ENCODE peak calls at places on chromosomes 13 and 19, in five cellular contexts. One of them, this sample, is unnamed.

GRCh38 chr19:44757057-44757734 is 8.7 kb downstream of the BCL3 start:
- DNase-seq in HEK293T: no peak
- DNase-seq in GM12878: no peak
- DNase-seq in NT2/D1: no peak
- DNase-seq in H1: no peak
- DNase-seq in this sample: no peak

GRCh38 chr13:38933786-38934185 is 56.8 kb downstream of the STOML3 start:
- DNase-seq in HEK293T: no peak
- DNase-seq in GM12878: no peak
- DNase-seq in NT2/D1: no peak
- DNase-seq in H1: no peak
- DNase-seq in this sample: no peak

GRCh38 chr13:31543190-31543589 is 196.1 kb upstream of the RXFP2 start:
- DNase-seq in HEK293T: no peak
- DNase-seq in GM12878: no peak
- DNase-seq in NT2/D1: no peak
- DNase-seq in H1: no peak
- DNase-seq in this sample: no peak

GRCh38 chr19:29845576-29846176 is 33.9 kb downstream of the CCNE1 start:
- DNase-seq in HEK293T: peak
- DNase-seq in GM12878: no peak
- DNase-seq in NT2/D1: no peak
- DNase-seq in H1: no peak
- DNase-seq in this sample: no peak

GRCh38 chr13:108807841-108808240 is 178.4 kb downstream of the MYO16 start:
- DNase-seq in HEK293T: no peak
- DNase-seq in GM12878: no peak
- DNase-seq in NT2/D1: no peak
- DNase-seq in H1: no peak
- DNase-seq in this sample: no peak

GRCh38 chr19:18153555-18154134 is 682 bp downstream of the PIK3R2 start:
- DNase-seq in HEK293T: no peak
- DNase-seq in GM12878: no peak
- DNase-seq in NT2/D1: no peak
- DNase-seq in H1: no peak
- DNase-seq in this sample: no peak

GRCh38 chr13:31121327-31122140 is 40.2 kb downstream of the HSPH1 start:
- DNase-seq in HEK293T: no peak
- DNase-seq in GM12878: no peak
- DNase-seq in NT2/D1: no peak
- DNase-seq in H1: no peak
- DNase-seq in this sample: no peak

GRCh38 chr19:31349160-31349881 is at the start of gene TSHZ3:
- DNase-seq in HEK293T: peak
- DNase-seq in GM12878: no peak
- DNase-seq in NT2/D1: no peak
- DNase-seq in H1: no peak
- DNase-seq in this sample: no peak

GRCh38 chr13:44523176-44524017 is 52.7 kb downstream of the TSC22D1 start:
- DNase-seq in HEK293T: no peak
- DNase-seq in GM12878: peak
- DNase-seq in NT2/D1: no peak
- DNase-seq in H1: no peak
- DNase-seq in this sample: peak

GRCh38 chr13:50459658-50460057 is 383.8 kb downstream of the DLEU7 start:
- DNase-seq in HEK293T: no peak
- DNase-seq in GM12878: no peak
- DNase-seq in NT2/D1: no peak
- DNase-seq in H1: no peak
- DNase-seq in this sample: no peak

DNA sequence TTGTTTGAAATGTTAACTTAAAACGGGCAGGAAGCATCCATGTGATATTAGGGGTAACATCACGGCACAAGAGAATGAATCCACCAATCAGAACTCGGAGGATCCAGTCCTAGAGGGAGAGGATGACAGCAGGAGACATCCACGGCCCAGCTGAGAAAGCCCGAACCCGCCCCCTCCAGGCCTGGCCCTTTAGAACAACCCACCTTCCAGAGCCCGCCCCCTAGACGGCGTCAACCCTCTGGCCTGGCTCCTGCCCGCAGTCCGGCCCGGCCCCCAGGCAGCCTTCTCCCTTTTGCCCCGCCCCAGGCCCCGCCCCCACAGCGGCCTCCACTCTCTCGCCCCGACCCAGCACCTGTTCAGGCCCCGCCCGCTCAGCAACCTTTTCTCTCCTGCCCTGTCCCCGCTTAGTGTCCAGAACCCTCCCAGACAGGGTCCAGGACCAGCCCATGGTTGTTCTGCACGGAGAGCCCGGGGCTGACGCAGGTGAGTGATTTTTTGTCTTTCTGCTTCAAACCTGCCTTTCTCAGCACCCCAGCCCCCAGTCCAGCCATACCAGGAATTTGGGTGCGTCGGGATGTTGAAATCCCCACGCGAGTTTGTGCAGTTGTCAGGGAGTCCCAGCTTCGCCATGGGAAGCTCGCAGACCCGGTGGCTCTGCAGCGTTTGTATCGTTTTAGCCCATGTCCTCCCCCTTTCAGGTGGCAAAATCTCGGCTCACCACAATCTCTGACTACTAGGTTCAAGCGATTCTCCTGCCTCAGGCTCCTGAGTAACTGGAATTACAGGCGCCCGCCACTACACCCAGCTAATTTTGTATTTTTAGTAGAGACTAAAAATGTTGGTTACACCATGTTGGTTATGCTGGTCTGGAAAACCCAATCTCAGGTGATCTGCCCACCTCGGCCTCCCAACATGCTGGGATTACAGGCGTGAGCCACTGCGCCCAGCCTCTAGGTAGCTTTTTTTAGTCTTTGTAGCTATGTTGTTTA is 16.1 kb downstream of the ZNF816 start:
- DNase-seq in HEK293T: no peak
- DNase-seq in GM12878: no peak
- DNase-seq in NT2/D1: no peak
- DNase-seq in H1: peak
- DNase-seq in this sample: no peak
- TF ChIP-seq SUZ12 in HEK293T: no peak
- TF ChIP-seq SUZ12 in GM12878: no peak
- TF ChIP-seq SUZ12 in NT2/D1: no peak
- TF ChIP-seq SUZ12 in H1: no peak
- TF ChIP-seq SUZ12 in this sample: no peak

GRCh38 chr13:25151626-25152025 is 20.5 kb downstream of the AMER2 start:
- DNase-seq in HEK293T: no peak
- DNase-seq in GM12878: no peak
- DNase-seq in NT2/D1: no peak
- DNase-seq in H1: no peak
- DNase-seq in this sample: no peak
- TF ChIP-seq SUZ12 in HEK293T: no peak
- TF ChIP-seq SUZ12 in GM12878: no peak
- TF ChIP-seq SUZ12 in NT2/D1: no peak
- TF ChIP-seq SUZ12 in H1: no peak
- TF ChIP-seq SUZ12 in this sample: no peak

DNA sequence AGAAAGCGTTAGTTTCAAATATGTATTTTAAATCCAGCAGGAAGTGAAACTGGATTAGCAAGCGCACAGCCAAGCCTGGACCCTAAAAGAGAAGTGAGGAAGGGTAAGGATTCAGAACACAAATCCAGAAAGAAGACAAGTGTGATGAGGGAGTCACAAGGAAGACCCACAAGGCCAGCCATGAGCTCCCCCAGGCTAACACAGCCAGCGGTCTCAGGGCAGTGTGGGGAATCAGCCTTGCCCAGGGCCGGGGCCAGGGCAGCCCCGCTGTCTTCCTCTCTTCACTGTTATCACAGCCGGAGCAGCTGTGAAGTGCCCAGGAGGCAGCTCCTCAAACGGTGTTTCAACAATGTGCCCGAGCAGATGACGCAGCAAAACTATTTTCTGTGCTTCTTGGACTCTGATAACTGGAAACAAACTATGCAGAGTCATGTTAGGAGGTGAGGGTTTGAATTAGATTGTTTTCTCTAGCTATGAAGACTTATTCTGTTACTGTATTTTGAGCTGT is 12.2 kb upstream of the CDC16 start:
- DNase-seq in HEK293T: no peak
- DNase-seq in GM12878: no peak
- DNase-seq in NT2/D1: no peak
- DNase-seq in H1: no peak
- DNase-seq in this sample: peak
- TF ChIP-seq SUZ12 in HEK293T: no peak
- TF ChIP-seq SUZ12 in GM12878: no peak
- TF ChIP-seq SUZ12 in NT2/D1: no peak
- TF ChIP-seq SUZ12 in H1: no peak
- TF ChIP-seq SUZ12 in this sample: no peak

DNA sequence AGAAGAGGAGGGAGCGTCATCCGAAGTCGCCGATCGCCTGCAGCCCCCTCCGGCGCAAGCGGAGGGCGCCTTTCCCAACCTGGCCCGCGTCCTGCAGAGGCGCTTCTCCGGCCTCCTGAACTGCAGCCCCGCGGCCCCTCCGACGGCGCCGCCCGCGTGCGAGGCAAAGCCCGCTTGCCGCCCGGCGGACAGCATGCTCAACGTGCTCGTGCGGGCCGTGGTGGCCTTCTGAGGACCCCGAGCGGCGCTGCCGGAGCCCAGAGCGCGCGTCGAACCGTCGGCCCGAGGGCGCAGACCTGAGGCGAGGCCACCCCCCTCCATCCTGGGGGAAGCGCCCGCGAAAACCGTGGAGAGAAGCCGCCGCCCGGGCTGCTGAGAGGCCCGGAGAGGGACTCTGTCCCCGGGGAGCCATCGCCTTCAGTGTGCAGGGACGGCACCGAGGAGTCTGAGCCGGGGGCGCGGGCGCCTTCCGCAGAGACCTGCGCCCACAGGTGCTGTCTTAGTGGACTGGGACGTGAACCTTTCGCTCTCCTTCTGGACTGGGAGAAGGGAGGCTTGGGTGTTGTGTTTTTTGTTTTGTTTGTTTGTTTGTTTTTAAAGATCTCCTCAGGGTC is 3.5 kb downstream of the IER2 start:
- DNase-seq in HEK293T: no peak
- DNase-seq in GM12878: no peak
- DNase-seq in NT2/D1: no peak
- DNase-seq in H1: no peak
- DNase-seq in this sample: no peak
- TF ChIP-seq SUZ12 in HEK293T: no peak
- TF ChIP-seq SUZ12 in GM12878: no peak
- TF ChIP-seq SUZ12 in NT2/D1: no peak
- TF ChIP-seq SUZ12 in H1: no peak
- TF ChIP-seq SUZ12 in this sample: no peak

GRCh38 chr19:4414800-4415251 is 12.4 kb downstream of the CHAF1A start:
- DNase-seq in HEK293T: peak
- DNase-seq in GM12878: no peak
- DNase-seq in NT2/D1: no peak
- DNase-seq in H1: no peak
- DNase-seq in this sample: no peak
- TF ChIP-seq SUZ12 in HEK293T: no peak
- TF ChIP-seq SUZ12 in GM12878: no peak
- TF ChIP-seq SUZ12 in NT2/D1: no peak
- TF ChIP-seq SUZ12 in H1: no peak
- TF ChIP-seq SUZ12 in this sample: no peak

DNA sequence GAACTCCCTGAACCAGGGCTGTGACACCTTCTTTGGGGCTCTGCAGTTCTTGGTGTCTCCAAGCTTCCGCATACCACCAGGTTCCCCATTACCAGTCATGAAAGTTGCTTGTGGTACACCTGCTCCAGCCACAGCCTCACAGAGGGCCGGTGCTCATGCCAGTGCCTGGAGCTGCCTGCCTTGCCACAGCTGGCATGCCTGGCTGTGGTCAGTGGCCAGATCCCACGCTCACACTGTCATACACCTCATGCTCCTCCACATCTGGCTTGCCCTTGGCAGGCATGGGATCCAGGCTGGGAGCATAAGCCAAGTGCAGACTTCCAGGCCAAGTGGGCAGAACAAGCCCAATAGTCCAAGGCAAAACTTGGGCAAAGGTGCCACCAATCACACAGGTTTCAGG is 1054.9 kb downstream of the SLITRK5 start:
- DNase-seq in HEK293T: no peak
- DNase-seq in GM12878: no peak
- DNase-seq in NT2/D1: no peak
- DNase-seq in H1: no peak
- DNase-seq in this sample: no peak
- TF ChIP-seq SUZ12 in HEK293T: no peak
- TF ChIP-seq SUZ12 in GM12878: no peak
- TF ChIP-seq SUZ12 in NT2/D1: no peak
- TF ChIP-seq SUZ12 in H1: no peak
- TF ChIP-seq SUZ12 in this sample: no peak

GRCh38 chr19:35784401-35785086 is 9.2 kb downstream of the ARHGAP33 start:
- DNase-seq in HEK293T: no peak
- DNase-seq in GM12878: no peak
- DNase-seq in NT2/D1: no peak
- DNase-seq in H1: peak
- DNase-seq in this sample: no peak
- TF ChIP-seq SUZ12 in HEK293T: no peak
- TF ChIP-seq SUZ12 in GM12878: no peak
- TF ChIP-seq SUZ12 in NT2/D1: no peak
- TF ChIP-seq SUZ12 in H1: no peak
- TF ChIP-seq SUZ12 in this sample: no peak

GRCh38 chr19:46678110-46678732 is 17.2 kb upstream of the DACT3 start:
- DNase-seq in HEK293T: peak
- DNase-seq in GM12878: no peak
- DNase-seq in NT2/D1: no peak
- DNase-seq in H1: no peak
- DNase-seq in this sample: no peak
- TF ChIP-seq SUZ12 in HEK293T: no peak
- TF ChIP-seq SUZ12 in GM12878: no peak
- TF ChIP-seq SUZ12 in NT2/D1: no peak
- TF ChIP-seq SUZ12 in H1: no peak
- TF ChIP-seq SUZ12 in this sample: no peak

DNA sequence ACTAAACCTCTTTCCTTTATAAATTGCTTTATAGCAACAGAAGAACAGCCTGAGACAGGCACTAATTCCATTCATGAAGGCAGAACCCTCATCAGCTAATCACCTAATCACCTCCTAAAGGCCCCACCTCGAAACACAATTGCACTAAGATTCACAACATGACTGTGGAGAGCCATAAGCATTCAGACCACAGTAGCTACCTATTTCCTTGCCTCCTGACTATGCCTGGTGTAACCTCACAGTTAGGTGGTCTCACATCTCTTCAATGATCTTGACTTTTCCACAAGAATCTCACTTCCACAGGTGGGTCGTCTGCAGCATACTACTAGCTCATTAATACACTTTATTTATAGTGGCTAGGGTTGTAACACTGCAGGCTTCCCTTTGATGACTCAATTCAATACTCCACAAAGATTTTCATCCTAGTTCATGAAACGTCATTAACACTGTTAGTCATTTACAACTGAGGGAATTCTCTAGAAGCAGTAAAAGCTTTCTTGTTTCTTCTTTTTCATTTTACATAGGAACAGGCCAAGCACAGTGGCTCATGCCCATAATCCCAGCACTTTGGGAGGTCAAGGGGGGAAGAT is 27.1 kb downstream of the STK24 start:
- DNase-seq in HEK293T: no peak
- DNase-seq in GM12878: no peak
- DNase-seq in NT2/D1: no peak
- DNase-seq in H1: no peak
- DNase-seq in this sample: no peak
- TF ChIP-seq SUZ12 in HEK293T: no peak
- TF ChIP-seq SUZ12 in GM12878: no peak
- TF ChIP-seq SUZ12 in NT2/D1: no peak
- TF ChIP-seq SUZ12 in H1: no peak
- TF ChIP-seq SUZ12 in this sample: no peak